ENCODE peak calls at places on chromosome 21, in seven cellular contexts. N is GM12865, E is pancreas, Q is GM23338, F is fibroblast of villous mesenchyme, Z is epithelial cell of esophagus, V is WTC11. A is an unnamed sample.

GRCh38 chr21:38544681-38545080 is 46.4 kb upstream of the ERG start:
- DNase-seq in E (no peak), F (no peak), V (no peak), Z (peak; percentile 76), N (no peak), Q (no peak), A (no peak)

GRCh38 chr21:13827201-13827600 is 217.6 kb downstream of the POTED start:
- DNase-seq in F (no peak), N (no peak), Q (no peak), Z (no peak), E (no peak), V (no peak), A (no peak)

GRCh38 chr21:37243961-37244360 is 23.2 kb downstream of the VPS26C start:
- DNase-seq in Q (no peak), E (no peak), Z (no peak), N (no peak), V (no peak), F (no peak), A (no peak)

GRCh38 chr21:36087362-36088138 is 17.7 kb downstream of the CBR1 start:
- DNase-seq in F (no peak), E (no peak), N (no peak), V (no peak), Q (peak; percentile 73), Z (no peak), A (no peak)

GRCh38 chr21:42781981-42782722 is 97.2 kb downstream of the WDR4 start:
- DNase-seq in E (no peak), F (no peak), N (no peak), V (no peak), Q (peak; percentile 78), Z (no peak), A (peak; percentile 36)

GRCh38 chr21:24939288-24939687 is 668.0 kb downstream of the MRPL39 start:
- DNase-seq in V (no peak), N (no peak), E (no peak), Z (no peak), F (no peak), Q (no peak), A (no peak)

GRCh38 chr21:18174370-18174769 is 70.3 kb upstream of the CHODL start:
- DNase-seq in Z (no peak), Q (no peak), E (no peak), F (no peak), V (no peak), N (no peak), A (no peak)

GRCh38 chr21:26142363-26142762 is 28.2 kb downstream of the APP start:
- DNase-seq in F (no peak), N (no peak), Q (no peak), Z (no peak), E (no peak), V (no peak), A (no peak)

GRCh38 chr21:15592271-15592860 is 137.4 kb upstream of the USP25 start:
- DNase-seq in V (no peak), N (peak; percentile 45), F (peak; percentile 53), Q (peak; percentile 35), Z (peak; percentile 62), E (no peak), A (no peak)

GRCh38 chr21:32382108-32382601 is 10.7 kb downstream of the URB1 start:
- DNase-seq in E (no peak), F (peak; percentile 57), N (no peak), Z (peak; percentile 65), Q (no peak), V (no peak), A (no peak)

GRCh38 chr21:45620201-45620600 is 23.3 kb upstream of the PCBP3 start:
- DNase-seq in V (no peak), Z (no peak), E (no peak), N (no peak), Q (no peak), F (no peak), A (no peak)

GRCh38 chr21:45615145-45615711 is 28.3 kb upstream of the PCBP3 start:
- DNase-seq in F (peak; percentile 57), Z (no peak), E (no peak), N (peak; percentile 84), Q (no peak), V (no peak), A (no peak)

GRCh38 chr21:45618846-45619485 is 24.6 kb upstream of the PCBP3 start:
- DNase-seq in N (no peak), F (no peak), E (no peak), V (peak; percentile 4), Q (no peak), Z (no peak), A (no peak)

GRCh38 chr21:45618287-45618686 is 25.2 kb upstream of the PCBP3 start:
- DNase-seq in N (no peak), Z (no peak), E (no peak), Q (no peak), F (peak; percentile 37), V (no peak), A (no peak)

DNA sequence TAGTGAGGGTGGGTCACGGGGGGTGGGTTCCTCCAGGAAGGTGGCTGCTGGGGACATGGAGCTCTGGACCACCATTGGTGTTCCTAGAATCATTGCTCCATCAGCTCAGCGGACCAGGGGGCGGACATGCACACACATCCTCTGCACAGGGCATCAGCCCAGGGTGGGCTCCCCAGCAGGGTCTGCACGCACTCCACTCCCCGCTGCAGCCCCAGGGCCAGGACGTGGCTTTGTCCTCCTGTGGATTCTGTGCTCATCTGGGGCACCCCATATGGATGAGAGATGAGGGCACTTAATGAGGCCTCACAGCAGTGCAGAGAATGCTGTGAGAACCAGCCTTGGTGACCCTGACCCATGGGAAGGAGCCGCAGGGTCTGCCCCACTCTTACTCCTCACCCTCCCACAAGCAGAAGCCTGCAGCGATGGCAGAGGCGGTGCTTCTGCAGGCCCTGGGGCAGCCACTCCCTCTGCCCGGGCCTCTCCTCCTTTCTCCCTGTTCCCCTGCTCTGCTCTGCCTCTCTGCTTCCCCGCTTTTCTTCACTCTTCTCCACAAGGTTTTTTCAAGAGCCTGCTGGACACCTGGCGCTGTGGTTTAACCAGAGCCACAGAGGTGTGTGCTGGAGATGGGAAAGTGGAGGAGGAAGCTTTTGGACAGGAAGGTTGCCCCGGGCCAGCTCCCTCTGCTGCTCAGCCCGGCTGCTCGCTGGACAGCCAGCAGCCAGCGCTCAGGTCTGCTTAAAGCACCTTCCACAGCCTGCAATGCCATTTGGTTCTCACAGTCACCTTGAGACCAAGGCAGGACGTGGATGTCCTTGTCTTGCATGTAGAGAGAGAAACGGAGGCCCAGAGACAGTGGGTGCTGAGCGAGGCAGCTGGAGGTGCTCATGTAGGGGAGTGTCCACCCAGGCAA is 26.2 kb upstream of the PCBP3 start:
- DNase-seq in V (no peak), N (no peak), E (no peak), Z (no peak), Q (peak; percentile 25), F (no peak), A (no peak)
- TF ChIP-seq CTCF in V (no peak), N (no peak), E (no peak), Z (no peak), Q (no peak), F (no peak), A (no peak)

DNA sequence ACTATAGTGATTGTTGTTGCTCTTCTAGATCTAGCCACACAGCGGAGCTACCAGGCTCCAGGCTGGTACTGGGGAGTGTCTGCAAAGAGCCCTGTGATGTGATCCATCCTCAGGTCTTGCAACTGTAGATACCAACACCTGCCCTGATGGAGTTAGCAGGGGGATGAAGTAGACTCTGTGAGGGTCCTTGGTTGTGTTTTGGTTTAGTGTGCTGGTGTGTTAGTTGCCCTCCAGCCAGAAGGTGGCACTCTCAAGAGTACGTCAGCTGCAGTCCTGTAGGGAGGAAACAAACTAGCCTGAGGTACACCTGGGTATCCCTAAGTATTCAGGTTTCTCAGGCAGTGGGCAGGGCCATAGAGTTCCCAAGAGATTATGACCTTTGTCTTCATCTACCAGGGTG is 81.2 kb upstream of the TMPRSS2 start:
- DNase-seq in N (no peak), Z (no peak), E (no peak), V (no peak), Q (peak; percentile 28), F (no peak), A (no peak)
- TF ChIP-seq CTCF in N (no peak), Z (no peak), E (no peak), V (no peak), Q (peak; percentile 45), F (no peak), A (no peak)

GRCh38 chr21:29299046-29299905 is 554 bp downstream of the BACH1 start:
- DNase-seq in Q (peak; percentile 55), F (peak; percentile 58), Z (peak; percentile 54), N (no peak), V (peak; percentile 50), E (peak; percentile 85), A (peak; percentile 69)
- TF ChIP-seq CTCF in Q (no peak), F (no peak), Z (no peak), N (no peak), V (no peak), E (no peak), A (no peak)

DNA sequence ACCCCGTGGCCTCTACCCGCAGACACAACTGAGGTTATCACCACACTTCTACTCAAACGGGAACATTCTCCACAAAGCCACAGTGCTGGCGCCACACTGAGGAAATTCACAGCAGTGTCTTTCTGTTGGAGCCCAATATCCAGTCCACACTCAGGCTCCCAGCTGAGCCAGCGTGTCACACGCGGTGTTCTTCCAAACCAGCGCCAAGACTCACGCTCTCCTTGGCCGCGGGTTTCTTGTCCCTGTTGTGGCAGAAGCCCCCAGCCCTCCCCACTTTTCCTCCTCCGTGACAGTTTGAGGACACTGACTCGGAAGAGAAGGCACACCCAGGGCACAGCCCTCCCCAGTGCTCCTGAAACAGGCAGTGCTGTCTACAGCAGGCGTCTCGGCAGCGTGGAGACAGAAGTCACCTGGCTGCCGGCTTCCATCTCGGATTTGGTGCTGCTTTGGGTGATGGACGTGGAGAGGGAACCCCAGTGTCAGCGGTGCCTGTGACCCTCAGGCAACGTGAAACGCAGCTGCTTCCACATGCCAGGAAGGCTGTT is 35.4 kb upstream of the AGPAT3 start:
- DNase-seq in N (no peak), E (no peak), F (no peak), Z (no peak), V (no peak), Q (peak; percentile 41), A (no peak)
- TF ChIP-seq CTCF in N (no peak), E (no peak), F (no peak), Z (peak; percentile 5), V (no peak), Q (peak; percentile 30), A (no peak)

GRCh38 chr21:39908265-39908923 is 41.2 kb downstream of the PCP4 start:
- DNase-seq in V (peak; percentile 36), F (no peak), Z (no peak), Q (peak; percentile 54), E (no peak), N (no peak), A (no peak)
- TF ChIP-seq CTCF in V (no peak), F (no peak), Z (no peak), Q (no peak), E (no peak), N (no peak), A (no peak)

A was measured in glutamatergic neuron.